ENCODE peak calls at places on chromosomes 13 and 19, in ten cellular contexts. S is A172; N is ovary; M is GM18507; T is stimulated activated CD4-positive, alpha-beta T cell treated with anti-CD3 and anti-CD28 coated beads, Interleukin-4, amount 100 ng/mL, for 24 hours; K is HS-5; X is tibial nerve; U is posterior vena cava; A is HEK293T; I is fibroblast of gingiva. W is an unnamed sample.

GRCh38 chr19:32558607-32559228 is 22.3 kb upstream of the PDCD5 start:
- DNase-seq in K (no peak), M (no peak), A (no peak), T (no peak), X (no peak), I (no peak), S (no peak), U (no peak), N (no peak), W (peak)

GRCh38 chr13:91904005-91904404 is 505.6 kb downstream of the GPC5 start:
- DNase-seq in I (no peak), A (no peak), T (no peak), U (no peak), K (no peak), X (no peak), S (no peak), N (no peak), M (no peak), W (no peak)

GRCh38 chr13:101416181-101417042 is at the start of gene NALCN:
- DNase-seq in X (no peak), S (peak), I (peak), K (no peak), N (peak), A (peak), M (no peak), T (no peak), U (peak), W (no peak)

GRCh38 chr19:47110521-47111080 is 3.0 kb downstream of the ZC3H4 start:
- DNase-seq in N (no peak), U (no peak), T (peak), A (peak), X (no peak), I (no peak), K (no peak), M (no peak), S (no peak), W (peak)

GRCh38 chr19:56079609-56080008 is 41.5 kb downstream of the ZNF787 start:
- DNase-seq in I (no peak), M (no peak), K (no peak), U (no peak), T (no peak), S (no peak), X (no peak), A (no peak), N (no peak), W (peak)

GRCh38 chr19:58020985-58021384 is 12.8 kb upstream of the ZSCAN1 start:
- DNase-seq in A (no peak), T (no peak), X (no peak), I (no peak), M (no peak), N (no peak), K (no peak), S (peak), U (peak), W (peak)

GRCh38 chr13:98484289-98485219 is 92.4 kb downstream of the STK24 start:
- DNase-seq in N (peak), A (peak), K (peak), S (peak), I (peak), M (no peak), X (no peak), U (peak), T (peak), W (peak)

GRCh38 chr19:15296841-15297415 is 35.4 kb downstream of the BRD4 start:
- DNase-seq in A (no peak), U (peak), X (no peak), N (no peak), S (no peak), M (no peak), T (no peak), I (peak), K (no peak), W (peak)

GRCh38 chr13:99218969-99219368 is 18.3 kb downstream of the UBAC2 start:
- DNase-seq in M (no peak), U (no peak), S (no peak), A (no peak), X (no peak), N (no peak), K (no peak), T (peak), I (no peak), W (no peak)

GRCh38 chr13:76225815-76226489 is 589.8 kb downstream of the LMO7 start:
- DNase-seq in X (no peak), I (peak), T (no peak), A (no peak), M (no peak), K (no peak), S (no peak), N (no peak), U (no peak), W (no peak)